ENCODE peak calls at places on chromosome 10, in four cellular contexts. O is SK-N-SH, X is WTC11, N is HepG2. U is an unnamed sample.

GRCh38 chr10:47058961-47059391 is 147.7 kb downstream of the PTPN20 start:
- DNase-seq in O (no peak), X (no peak), N (no peak), U (no peak)

GRCh38 chr10:3422282-3422681 is 249.7 kb upstream of the PITRM1 start:
- DNase-seq in O (no peak), X (no peak), N (no peak), U (no peak)

GRCh38 chr10:82683989-82684388 is 809.0 kb downstream of the NRG3 start:
- DNase-seq in O (peak; percentile 45), X (no peak), N (no peak), U (no peak)

GRCh38 chr10:73997479-73997805 is 474 bp upstream of the VCL start:
- DNase-seq in O (no peak), X (no peak), N (no peak), U (peak; percentile 54)

GRCh38 chr10:101464518-101465085 is 110.6 kb downstream of the BTRC start:
- DNase-seq in O (peak; percentile 18), X (no peak), N (no peak), U (no peak)

GRCh38 chr10:113856563-113856962 is 2.1 kb downstream of the NHLRC2 start:
- DNase-seq in O (no peak), X (no peak), N (no peak), U (no peak)

GRCh38 chr10:6382081-6382480 is 179.3 kb downstream of the PFKFB3 start:
- DNase-seq in O (no peak), X (no peak), N (no peak), U (no peak)

GRCh38 chr10:22345301-22346086 is at the start of gene SPAG6:
- DNase-seq in O (peak; percentile 84), X (peak; percentile 86), N (no peak), U (no peak)

GRCh38 chr10:51528527-51528926 is 170.9 kb downstream of the CSTF2T start:
- DNase-seq in O (no peak), X (no peak), N (no peak), U (no peak)

GRCh38 chr10:126013489-126014281 is 117.3 kb downstream of the FANK1 start:
- DNase-seq in O (no peak), X (peak; percentile 46), N (no peak), U (peak; percentile 27)

GRCh38 chr10:69789164-69789576 is 12.5 kb upstream of the COL13A1 start:
- DNase-seq in O (peak; percentile 57), X (peak; percentile 47), N (no peak), U (peak; percentile 83)

GRCh38 chr10:84845628-84846261 is 517.4 kb downstream of the CCSER2 start:
- DNase-seq in O (peak; percentile 50), X (peak; percentile 21), N (peak; percentile 35), U (no peak)

GRCh38 chr10:74645681-74646080 is 180.7 kb upstream of the KAT6B start:
- DNase-seq in O (no peak), X (no peak), N (no peak), U (no peak)

GRCh38 chr10:126175586-126176258 is 212.6 kb downstream of the ADAM12 start:
- DNase-seq in O (no peak), X (no peak), N (no peak), U (no peak)

GRCh38 chr10:21526184-21526951 is 886 bp upstream of the SKIDA1 start:
- DNase-seq in O (peak; percentile 78), X (peak; percentile 68), N (peak; percentile 64), U (peak; percentile 85)

GRCh38 chr10:97196213-97197029 is 10.7 kb upstream of the SLIT1 start:
- DNase-seq in O (peak; percentile 90), X (peak; percentile 78), N (peak; percentile 47), U (peak; percentile 69)

GRCh38 chr10:67782556-67782955 is 55.4 kb downstream of the DNAJC12 start:
- DNase-seq in O (no peak), X (no peak), N (no peak), U (no peak)

GRCh38 chr10:123301077-123301875 is 147.1 kb downstream of the BUB3 start:
- DNase-seq in O (peak; percentile 40), X (peak; percentile 18), N (no peak), U (peak; percentile 9)

GRCh38 chr10:505459-505858 is 184.0 kb downstream of the DIP2C start:
- DNase-seq in O (no peak), X (no peak), N (no peak), U (no peak)

GRCh38 chr10:75294866-75295692 is 59.3 kb upstream of the COMTD1 start:
- DNase-seq in O (peak; percentile 85), X (peak; percentile 60), N (peak; percentile 87), U (peak; percentile 76)

GRCh38 chr10:6958723-6959122 is 378.6 kb upstream of the PRKCQ start:
- DNase-seq in O (no peak), X (no peak), N (no peak), U (no peak)

GRCh38 chr10:50981904-50982303 is 92.4 kb upstream of the PRKG1 start:
- DNase-seq in O (no peak), X (no peak), N (no peak), U (no peak)

GRCh38 chr10:110681023-110681681 is 37.0 kb downstream of the RBM20 start:
- DNase-seq in O (peak; percentile 76), X (peak; percentile 65), N (peak; percentile 32), U (peak; percentile 61)

GRCh38 chr10:51895209-51895608 is 195.8 kb upstream of the CSTF2T start:
- DNase-seq in O (no peak), X (no peak), N (no peak), U (no peak)

DNA sequence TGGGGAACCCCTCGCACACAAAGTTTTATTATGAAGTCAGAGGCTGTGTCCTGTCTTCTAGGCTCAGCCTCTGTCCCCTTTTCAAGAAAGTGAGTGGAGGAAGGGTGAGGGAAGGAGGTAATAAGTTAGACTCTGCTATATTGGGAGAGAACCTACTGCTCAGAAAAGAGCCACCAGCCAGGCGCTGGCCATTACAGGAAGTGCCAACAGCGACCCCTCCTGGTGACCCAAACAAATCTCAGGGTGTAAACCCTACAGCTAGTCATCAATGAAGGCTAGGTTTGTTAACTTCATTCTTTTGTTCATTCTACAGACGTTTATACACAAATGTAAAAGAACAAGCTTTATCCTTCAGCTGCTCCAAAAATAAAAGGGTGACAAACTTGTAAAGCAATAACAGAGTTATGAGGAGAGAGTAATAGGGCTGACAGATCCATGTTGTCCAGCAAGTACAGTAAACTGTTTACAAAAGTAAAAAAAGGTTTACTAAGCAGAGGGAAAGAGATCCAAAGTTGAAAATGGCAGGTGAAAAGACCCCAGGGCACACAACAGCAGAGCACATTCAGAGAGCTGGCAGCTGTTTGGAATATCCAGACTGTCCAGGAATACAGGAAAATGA is 82.7 kb downstream of the FAM204A start:
- DNase-seq in O (peak; percentile 47), X (peak; percentile 73), N (peak; percentile 19), U (peak; percentile 54)
- TF ChIP-seq FOXJ3 in O (no peak), X (no peak), N (no peak), U (no peak)

GRCh38 chr10:114869500-114869899 is 47.9 kb downstream of the FHIP2A start:
- DNase-seq in O (no peak), X (no peak), N (no peak), U (no peak)
- TF ChIP-seq FOXJ3 in O (no peak), X (no peak), N (no peak), U (no peak)

GRCh38 chr10:13051126-13051694 is 48.8 kb upstream of the OPTN start:
- DNase-seq in O (no peak), X (no peak), N (no peak), U (no peak)

GRCh38 chr10:13054844-13055243 is 45.1 kb upstream of the OPTN start:
- DNase-seq in O (no peak), X (no peak), N (no peak), U (no peak)

GRCh38 chr10:13053794-13054462 is 46.0 kb upstream of the OPTN start:
- DNase-seq in O (no peak), X (peak; percentile 22), N (no peak), U (no peak)

DNA sequence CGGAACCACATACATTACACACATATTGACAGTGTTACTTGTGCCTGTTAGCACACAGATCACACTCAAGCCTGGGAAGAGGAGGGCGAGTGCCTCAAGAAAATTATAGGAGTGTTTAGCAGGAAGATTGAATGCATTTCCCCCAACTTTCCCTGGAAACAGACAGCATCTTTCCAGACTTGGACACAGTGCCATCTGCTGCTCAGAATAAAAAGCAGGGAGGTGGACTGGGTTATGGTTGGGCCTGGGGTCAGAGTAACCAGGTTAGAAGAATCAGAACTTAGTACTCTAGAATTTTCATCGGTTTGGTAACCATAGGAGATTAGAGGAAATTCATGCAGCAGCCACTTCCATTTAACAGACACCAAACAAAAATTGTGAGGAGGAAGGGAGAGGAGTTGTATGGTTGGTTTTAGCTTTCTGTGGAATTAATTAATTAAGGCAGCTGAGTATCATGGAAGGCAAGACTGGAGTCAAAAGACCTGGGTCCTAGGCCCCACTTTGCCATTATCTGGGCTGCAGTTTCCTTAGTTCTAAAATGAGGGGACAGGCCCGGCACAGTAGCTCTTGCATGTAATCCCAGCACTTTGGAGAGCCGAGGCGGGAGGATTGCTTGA is 43.4 kb upstream of the OPTN start:
- DNase-seq in O (peak; percentile 64), X (no peak), N (no peak), U (no peak)
- TF ChIP-seq FOXJ3 in O (no peak), X (no peak), N (no peak), U (no peak)

DNA sequence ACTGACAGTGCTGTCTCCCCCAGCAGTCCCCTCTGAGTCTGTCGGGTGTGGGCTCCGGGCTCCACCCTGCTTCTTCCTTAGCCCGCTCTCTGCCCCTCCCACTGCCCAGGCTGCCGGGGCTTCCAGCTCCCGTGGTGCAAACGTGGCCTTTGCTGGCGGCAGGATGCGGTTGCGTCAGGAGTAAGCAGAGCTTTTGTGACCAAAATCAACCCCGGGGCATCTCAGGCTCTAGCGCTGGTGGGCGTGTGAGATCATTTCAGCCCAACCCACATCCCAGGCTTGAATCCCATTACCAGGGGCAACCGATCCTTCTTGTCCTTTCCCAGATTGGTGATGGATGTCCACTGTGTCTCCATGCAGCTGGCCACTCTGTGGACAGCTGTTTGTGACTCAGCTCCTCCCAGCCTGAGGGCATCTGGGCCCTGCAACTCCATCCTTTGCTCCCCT is 28.2 kb downstream of the PTPRE start:
- DNase-seq in O (no peak), X (no peak), N (no peak), U (no peak)
- TF ChIP-seq FOXJ3 in O (no peak), X (no peak), N (no peak), U (no peak)

GRCh38 chr10:60170250-60170649 is 219.4 kb downstream of the ANK3 start:
- DNase-seq in O (no peak), X (no peak), N (no peak), U (peak; percentile 48)

GRCh38 chr10:60171436-60172013 is 218.2 kb downstream of the ANK3 start:
- DNase-seq in O (no peak), X (no peak), N (no peak), U (no peak)

GRCh38 chr10:60175418-60175817 is 214.3 kb downstream of the ANK3 start:
- DNase-seq in O (peak; percentile 16), X (no peak), N (no peak), U (no peak)

GRCh38 chr10:60169111-60169510 is 220.6 kb downstream of the ANK3 start:
- DNase-seq in O (no peak), X (no peak), N (no peak), U (no peak)

DNA sequence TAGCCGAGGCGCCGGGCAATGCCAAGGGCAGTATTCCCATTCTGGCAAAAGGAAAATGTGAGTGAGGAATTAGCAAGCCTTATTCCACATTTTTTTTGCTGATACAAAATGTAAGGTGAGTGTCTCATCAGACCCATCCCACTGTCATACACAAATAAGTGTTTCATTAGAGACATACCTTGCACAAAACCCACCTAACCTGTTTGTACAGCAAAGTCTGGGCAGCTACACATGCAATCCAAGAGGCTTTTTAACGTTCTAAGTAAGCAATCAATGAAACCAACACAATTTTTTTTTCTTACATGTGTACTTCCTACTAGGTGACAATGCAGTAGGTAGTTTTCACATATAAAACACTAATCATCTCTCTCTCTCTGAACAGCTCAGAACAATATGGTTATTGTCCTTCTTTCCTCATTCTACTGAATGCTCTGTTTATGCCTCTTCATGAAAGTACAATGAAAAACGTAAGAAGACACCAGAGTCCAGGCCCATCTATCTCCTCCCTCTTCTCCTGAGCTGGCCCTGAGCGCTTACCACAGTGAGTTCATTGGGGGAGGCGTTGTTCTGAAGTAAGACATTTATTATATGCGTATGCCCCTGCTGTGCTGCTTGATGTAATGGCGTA is 217.2 kb downstream of the ANK3 start:
- DNase-seq in O (no peak), X (no peak), N (no peak), U (no peak)
- TF ChIP-seq FOXJ3 in O (no peak), X (no peak), N (no peak), U (no peak)

U was measured in K562.